ENCODE peak calls at places on chromosome 5, in six cellular contexts. Z is activated T-helper 1 cell treated with Interleukin-2 at 50 U/mL for 16 hours; L is NCI-H1092; X is naive thymus-derived CD8-positive, alpha-beta T cell; R is ELF-1; B is putamen. A is an unnamed sample.

GRCh38 chr5:32869216-32869615 is 158.1 kb downstream of the NPR3 start:
- DNase-seq in B (no peak), R (no peak), L (no peak), Z (no peak), X (no peak), A (no peak)

GRCh38 chr5:109645591-109646236 is 44.0 kb upstream of the MAN2A1 start:
- DNase-seq in Z (no peak), R (peak; percentile 49), L (peak; percentile 75), B (peak; percentile 72), X (no peak), A (no peak)

GRCh38 chr5:79140553-79140952 is 28.9 kb downstream of the BHMT start:
- DNase-seq in L (no peak), B (no peak), Z (no peak), R (no peak), X (no peak), A (no peak)

GRCh38 chr5:127898551-127899213 is 184.9 kb upstream of the SLC12A2 start:
- DNase-seq in R (no peak), L (no peak), Z (no peak), B (no peak), X (no peak), A (no peak)

GRCh38 chr5:17360879-17361278 is 137.2 kb upstream of the TAF11L2 start:
- DNase-seq in X (no peak), R (peak; percentile 33), B (no peak), Z (no peak), L (no peak), A (no peak)

GRCh38 chr5:134502259-134502658 is 23.2 kb upstream of the JADE2 start:
- DNase-seq in X (no peak), B (no peak), L (no peak), R (no peak), Z (no peak), A (no peak)

GRCh38 chr5:134580001-134580460 is 52.6 kb downstream of the SAR1B start:
- DNase-seq in R (no peak), L (no peak), Z (no peak), X (no peak), B (no peak), A (no peak)

GRCh38 chr5:146680846-146681585 is 165.0 kb upstream of the GPR151 start:
- DNase-seq in R (no peak), B (no peak), X (no peak), L (no peak), Z (no peak), A (no peak)

GRCh38 chr5:135565691-135566421 is 12.9 kb downstream of the CXCL14 start:
- DNase-seq in Z (peak; percentile 27), B (peak; percentile 49), L (no peak), X (peak; percentile 44), R (peak; percentile 90), A (peak; percentile 42)

GRCh38 chr5:177084175-177084574 is 2.5 kb upstream of the FGFR4 start:
- DNase-seq in X (no peak), Z (no peak), R (no peak), L (no peak), B (no peak), A (no peak)

GRCh38 chr5:177591690-177592009 is 353 bp upstream of the TMED9 start:
- DNase-seq in B (no peak), L (no peak), X (no peak), Z (no peak), R (no peak), A (no peak)

GRCh38 chr5:179345429-179346321 is at the start of gene ADAMTS2:
- DNase-seq in L (no peak), X (no peak), Z (no peak), R (no peak), B (peak; percentile 38), A (no peak)

GRCh38 chr5:156475831-156476551 is 149.0 kb downstream of the SGCD start:
- DNase-seq in B (no peak), Z (no peak), X (no peak), L (no peak), R (peak; percentile 66), A (no peak)

GRCh38 chr5:132437604-132438275 is 52.8 kb downstream of the IRF1 start:
- DNase-seq in Z (peak; percentile 38), L (no peak), R (peak; percentile 59), B (no peak), X (peak; percentile 57), A (peak; percentile 45)

GRCh38 chr5:166803058-166803457 is 1488.4 kb upstream of the WWC1 start:
- DNase-seq in X (no peak), R (no peak), Z (no peak), L (no peak), B (no peak), A (no peak)

GRCh38 chr5:74763504-74763903 is 3.4 kb downstream of the GFM2 start:
- DNase-seq in Z (no peak), L (no peak), B (no peak), X (no peak), R (no peak), A (no peak)

GRCh38 chr5:130400091-130400490 is 495.8 kb downstream of the CHSY3 start:
- DNase-seq in L (no peak), B (no peak), X (no peak), Z (no peak), R (no peak), A (no peak)

GRCh38 chr5:113224605-113225065 is 210.2 kb downstream of the TSSK1B start:
- DNase-seq in R (no peak), X (no peak), L (no peak), B (no peak), Z (no peak), A (no peak)

GRCh38 chr5:144596517-144596916 is 425.8 kb downstream of the KCTD16 start:
- DNase-seq in R (no peak), B (no peak), X (no peak), L (no peak), Z (no peak), A (no peak)

GRCh38 chr5:57665146-57665936 is 182.7 kb upstream of the ACTBL2 start:
- DNase-seq in Z (no peak), L (no peak), R (no peak), X (no peak), B (no peak), A (no peak)

GRCh38 chr5:58235279-58235678 is 224.6 kb downstream of the PLK2 start:
- DNase-seq in B (no peak), R (no peak), Z (no peak), X (no peak), L (no peak), A (no peak)

GRCh38 chr5:96455789-96456188 is 22.7 kb upstream of the PCSK1 start:
- DNase-seq in X (no peak), B (no peak), L (no peak), Z (no peak), R (no peak), A (no peak)

GRCh38 chr5:78886650-78887230 is 98.4 kb downstream of the ARSB start:
- DNase-seq in X (peak; percentile 12), R (no peak), L (no peak), Z (no peak), B (no peak), A (no peak)

GRCh38 chr5:61431923-61432620 is 100.0 kb downstream of the ZSWIM6 start:
- DNase-seq in L (no peak), X (no peak), R (no peak), Z (no peak), B (peak; percentile 81), A (no peak)

GRCh38 chr5:114361724-114362196 is at the start of gene KCNN2:
- DNase-seq in X (no peak), L (peak; percentile 71), Z (no peak), B (peak; percentile 89), R (peak; percentile 94), A (no peak)

GRCh38 chr5:103785569-103785968 is 223.0 kb upstream of the NUDT12 start:
- DNase-seq in Z (no peak), R (no peak), L (no peak), B (no peak), X (no peak), A (no peak)

GRCh38 chr5:14781106-14781505 is 90.5 kb downstream of the ANKH start:
- DNase-seq in B (no peak), L (no peak), Z (no peak), X (no peak), R (no peak), A (no peak)

GRCh38 chr5:8831251-8831650 is 714.6 kb downstream of the SEMA5A start:
- DNase-seq in Z (no peak), L (no peak), X (no peak), B (no peak), R (no peak), A (no peak)

GRCh38 chr5:916441-917293 is 24.0 kb downstream of the TRIP13 start:
- DNase-seq in X (no peak), Z (no peak), R (no peak), L (no peak), B (no peak), A (no peak)

GRCh38 chr5:17248999-17249634 is 31.7 kb downstream of the BASP1 start:
- DNase-seq in R (peak; percentile 74), B (no peak), L (no peak), Z (no peak), X (no peak), A (no peak)

GRCh38 chr5:34474573-34475021 is 181.5 kb upstream of the RAI14 start:
- DNase-seq in R (peak; percentile 52), B (peak; percentile 63), X (peak; percentile 27), Z (no peak), L (peak; percentile 41), A (no peak)

GRCh38 chr5:69416180-69416579 is 1.3 kb downstream of the MARVELD2 start:
- DNase-seq in B (no peak), R (peak; percentile 13), X (no peak), Z (no peak), L (no peak), A (no peak)

GRCh38 chr5:127228540-127229184 is 61.9 kb upstream of the MEGF10 start:
- DNase-seq in X (no peak), L (no peak), R (peak; percentile 63), B (no peak), Z (no peak), A (no peak)

GRCh38 chr5:89173528-89173927 is 290.5 kb upstream of the MEF2C start:
- DNase-seq in R (no peak), X (no peak), Z (no peak), B (no peak), L (no peak), A (no peak)

GRCh38 chr5:88509403-88509802 is 240.8 kb upstream of the TMEM161B start:
- DNase-seq in B (no peak), R (no peak), X (no peak), Z (no peak), L (no peak), A (no peak)

GRCh38 chr5:84130006-84130580 is 254.6 kb downstream of the EDIL3 start:
- DNase-seq in X (no peak), L (no peak), R (no peak), Z (no peak), B (no peak), A (no peak)

GRCh38 chr5:145887976-145888574 is 15.3 kb upstream of the GRXCR2 start:
- DNase-seq in R (peak; percentile 30), Z (no peak), B (no peak), X (no peak), L (no peak), A (no peak)

GRCh38 chr5:78964889-78965288 is 20.2 kb downstream of the ARSB start:
- DNase-seq in X (no peak), L (peak; percentile 8), Z (no peak), B (peak; percentile 58), R (no peak), A (no peak)

A was measured in effector CD4-positive, alpha-beta T cell.